ENCODE peak calls at places on chromosome X, in five cellular contexts. L is HTR-8/SVneo; D is stimulated activated CD8-positive, alpha-beta memory T cell treated with anti-CD3 and anti-CD28 coated beads, Interleukin-4, amount 100 ng/mL, for 4 hours; Z is ELF-1; J is heart right ventricle. E is an unnamed sample.

GRCh38 chrX:130086414-130087207 is 23.7 kb downstream of the ELF4 start:
- DNase-seq in L (no peak), D (peak), Z (peak), J (no peak), E (peak)

GRCh38 chrX:111869639-111870034 is 6.3 kb upstream of the TRPC5OS start:
- DNase-seq in L (peak), D (no peak), Z (peak), J (peak), E (no peak)

GRCh38 chrX:3939967-3940610 is 226.6 kb upstream of the PRKX start:
- DNase-seq in L (peak), D (no peak), Z (peak), J (no peak), E (no peak)

GRCh38 chrX:64151911-64152310 is 53.6 kb downstream of the AMER1 start:
- DNase-seq in L (no peak), D (no peak), Z (peak), J (no peak), E (no peak)

GRCh38 chrX:118183606-118184005 is 67.0 kb upstream of the KLHL13 start:
- DNase-seq in L (no peak), D (no peak), Z (no peak), J (no peak), E (no peak)

GRCh38 chrX:144791298-144791697 is 456.0 kb upstream of the SPANXN1 start:
- DNase-seq in L (no peak), D (no peak), Z (no peak), J (no peak), E (no peak)

GRCh38 chrX:43436497-43436896 is 219.6 kb upstream of the MAOA start:
- DNase-seq in L (no peak), D (no peak), Z (no peak), J (no peak), E (no peak)

GRCh38 chrX:19571708-19572107 is 56.4 kb upstream of the MAP3K15 start:
- DNase-seq in L (no peak), D (no peak), Z (no peak), J (no peak), E (no peak)

GRCh38 chrX:139920306-139920705 is 12.5 kb downstream of the ATP11C start:
- DNase-seq in L (no peak), D (no peak), Z (no peak), J (no peak), E (no peak)

GRCh38 chrX:9148626-9149385 is 114.9 kb upstream of the FAM9B start:
- DNase-seq in L (peak), D (no peak), Z (peak), J (no peak), E (peak)

GRCh38 chrX:103586314-103586646 is 965 bp downstream of the TCEAL4 start:
- DNase-seq in L (no peak), D (no peak), Z (no peak), J (no peak), E (no peak)

GRCh38 chrX:31500920-31501319 is 429.1 kb upstream of the FTHL17 start:
- DNase-seq in L (no peak), D (no peak), Z (peak), J (no peak), E (peak)

GRCh38 chrX:40576291-40576690 is 4.5 kb upstream of the ATP6AP2 start:
- DNase-seq in L (no peak), D (no peak), Z (no peak), J (no peak), E (no peak)

GRCh38 chrX:107526141-107526540 is 76.7 kb downstream of the FRMPD3 start:
- DNase-seq in L (no peak), D (no peak), Z (no peak), J (no peak), E (no peak)

GRCh38 chrX:66408507-66408906 is 230.4 kb downstream of the EDA2R start:
- DNase-seq in L (no peak), D (no peak), Z (no peak), J (no peak), E (no peak)

GRCh38 chrX:153338836-153339235 is 4.9 kb downstream of the ZNF275 start:
- DNase-seq in L (no peak), D (no peak), Z (no peak), J (no peak), E (no peak)

GRCh38 chrX:153526040-153526439 is 8.6 kb downstream of the ATP2B3 start:
- DNase-seq in L (no peak), D (no peak), Z (no peak), J (no peak), E (no peak)

GRCh38 chrX:9598344-9598743 is 133.5 kb downstream of the TBL1X start:
- DNase-seq in L (no peak), D (no peak), Z (no peak), J (no peak), E (no peak)

GRCh38 chrX:154021131-154021611 is 1.5 kb upstream of the IRAK1 start:
- DNase-seq in L (no peak), D (no peak), Z (peak), J (no peak), E (peak)

GRCh38 chrX:151323054-151323453 is 74.0 kb upstream of the VMA21 start:
- DNase-seq in L (no peak), D (no peak), Z (no peak), J (no peak), E (no peak)

GRCh38 chrX:44698328-44698727 is 145.5 kb upstream of the DUSP21 start:
- DNase-seq in L (no peak), D (no peak), Z (peak), J (no peak), E (no peak)

GRCh38 chrX:123835661-123836371 is 24.0 kb upstream of the XIAP start:
- DNase-seq in L (peak), D (no peak), Z (no peak), J (no peak), E (peak)

GRCh38 chrX:13287816-13288215 is 32.0 kb downstream of the ATXN3L start:
- DNase-seq in L (peak), D (no peak), Z (no peak), J (no peak), E (no peak)

GRCh38 chrX:155086961-155087735 is 15.8 kb downstream of the BRCC3 start:
- DNase-seq in L (no peak), D (no peak), Z (no peak), J (no peak), E (no peak)

GRCh38 chrX:7202206-7202605 is 54.3 kb upstream of the PUDP start:
- DNase-seq in L (no peak), D (no peak), Z (no peak), J (no peak), E (no peak)

GRCh38 chrX:113009837-113010236 is 169.2 kb upstream of the AMOT start:
- DNase-seq in L (no peak), D (no peak), Z (peak), J (no peak), E (no peak)

GRCh38 chrX:97070346-97070745 is 186.6 kb downstream of the RPA4 start:
- DNase-seq in L (no peak), D (no peak), Z (no peak), J (no peak), E (no peak)

GRCh38 chrX:29852767-29853166 is 362.6 kb upstream of the MAGEB2 start:
- DNase-seq in L (no peak), D (no peak), Z (no peak), J (no peak), E (no peak)

E was measured in SJSA1.